ENCODE peak calls at places on chromosomes 13 and 19, in seven cellular contexts. One of them, this sample, is unnamed.

GRCh38 chr13:19864339-19865309 is 1.2 kb upstream of the ZMYM5 start:
- DNase-seq in fibroblast of lung: peak
- DNase-seq in GM06990: no peak
- DNase-seq in Caco-2: peak
- DNase-seq in HCT116: no peak
- DNase-seq in endodermal cell: peak
- DNase-seq in tibial artery: peak
- DNase-seq in this sample: no peak

GRCh38 chr19:2923510-2923909 is 21.3 kb downstream of the ZNF77 start:
- DNase-seq in GM06990: no peak
- DNase-seq in Caco-2: no peak
- DNase-seq in endodermal cell: no peak
- DNase-seq in tibial artery: no peak
- DNase-seq in HCT116: no peak
- DNase-seq in fibroblast of lung: peak
- DNase-seq in this sample: no peak

GRCh38 chr19:54532528-54532927 is 29.9 kb downstream of the LAIR2 start:
- DNase-seq in GM06990: peak
- DNase-seq in tibial artery: no peak
- DNase-seq in fibroblast of lung: no peak
- DNase-seq in Caco-2: no peak
- DNase-seq in HCT116: no peak
- DNase-seq in endodermal cell: no peak
- DNase-seq in this sample: no peak

GRCh38 chr13:21541980-21542379 is 62.0 kb downstream of the MICU2 start:
- DNase-seq in endodermal cell: no peak
- DNase-seq in GM06990: no peak
- DNase-seq in fibroblast of lung: no peak
- DNase-seq in HCT116: no peak
- DNase-seq in Caco-2: no peak
- DNase-seq in tibial artery: no peak
- DNase-seq in this sample: no peak

GRCh38 chr13:109156181-109156935 is 526.9 kb downstream of the MYO16 start:
- DNase-seq in endodermal cell: no peak
- DNase-seq in GM06990: no peak
- DNase-seq in tibial artery: no peak
- DNase-seq in Caco-2: no peak
- DNase-seq in HCT116: no peak
- DNase-seq in fibroblast of lung: peak
- DNase-seq in this sample: no peak

GRCh38 chr19:55080121-55080914 is 4.6 kb downstream of the EPS8L1 start:
- DNase-seq in fibroblast of lung: peak
- DNase-seq in tibial artery: no peak
- DNase-seq in HCT116: peak
- DNase-seq in endodermal cell: peak
- DNase-seq in Caco-2: peak
- DNase-seq in GM06990: peak
- DNase-seq in this sample: peak

GRCh38 chr13:76808927-76809326 is 77.3 kb downstream of the KCTD12 start:
- DNase-seq in tibial artery: no peak
- DNase-seq in Caco-2: no peak
- DNase-seq in fibroblast of lung: no peak
- DNase-seq in endodermal cell: no peak
- DNase-seq in GM06990: no peak
- DNase-seq in HCT116: no peak
- DNase-seq in this sample: no peak

GRCh38 chr13:95180513-95181245 is 120.6 kb downstream of the ABCC4 start:
- DNase-seq in GM06990: no peak
- DNase-seq in Caco-2: no peak
- DNase-seq in fibroblast of lung: no peak
- DNase-seq in HCT116: no peak
- DNase-seq in endodermal cell: no peak
- DNase-seq in tibial artery: no peak
- DNase-seq in this sample: no peak

GRCh38 chr13:79290595-79291244 is 115.3 kb downstream of the RBM26 start:
- DNase-seq in GM06990: no peak
- DNase-seq in fibroblast of lung: no peak
- DNase-seq in tibial artery: no peak
- DNase-seq in endodermal cell: no peak
- DNase-seq in HCT116: no peak
- DNase-seq in Caco-2: no peak
- DNase-seq in this sample: no peak

GRCh38 chr13:31236211-31236786 is 36.5 kb downstream of the B3GLCT start:
- DNase-seq in fibroblast of lung: peak
- DNase-seq in GM06990: no peak
- DNase-seq in HCT116: peak
- DNase-seq in tibial artery: no peak
- DNase-seq in endodermal cell: no peak
- DNase-seq in Caco-2: peak
- DNase-seq in this sample: peak

GRCh38 chr13:37870895-37871550 is 1.5 kb upstream of the TRPC4 start:
- DNase-seq in endodermal cell: peak
- DNase-seq in GM06990: no peak
- DNase-seq in Caco-2: no peak
- DNase-seq in HCT116: no peak
- DNase-seq in tibial artery: no peak
- DNase-seq in fibroblast of lung: peak
- DNase-seq in this sample: no peak

GRCh38 chr19:57905258-57905657 is 11.1 kb downstream of the ZNF417 start:
- DNase-seq in HCT116: no peak
- DNase-seq in GM06990: no peak
- DNase-seq in tibial artery: no peak
- DNase-seq in fibroblast of lung: no peak
- DNase-seq in endodermal cell: no peak
- DNase-seq in Caco-2: no peak
- DNase-seq in this sample: no peak

GRCh38 chr19:18291590-18292459 is 10.4 kb upstream of the JUND start:
- DNase-seq in Caco-2: peak
- DNase-seq in HCT116: no peak
- DNase-seq in fibroblast of lung: peak
- DNase-seq in tibial artery: peak
- DNase-seq in GM06990: peak
- DNase-seq in endodermal cell: peak
- DNase-seq in this sample: peak

GRCh38 chr13:44197791-44198770 is 175.5 kb upstream of the SERP2 start:
- DNase-seq in HCT116: no peak
- DNase-seq in Caco-2: no peak
- DNase-seq in endodermal cell: no peak
- DNase-seq in GM06990: peak
- DNase-seq in fibroblast of lung: peak
- DNase-seq in tibial artery: no peak
- DNase-seq in this sample: no peak

GRCh38 chr19:1811942-1812425 is at the start of gene ATP8B3:
- DNase-seq in tibial artery: no peak
- DNase-seq in Caco-2: no peak
- DNase-seq in fibroblast of lung: no peak
- DNase-seq in GM06990: no peak
- DNase-seq in endodermal cell: no peak
- DNase-seq in HCT116: no peak
- DNase-seq in this sample: no peak

GRCh38 chr19:3513198-3514140 is 7.4 kb downstream of the FZR1 start:
- DNase-seq in HCT116: no peak
- DNase-seq in Caco-2: no peak
- DNase-seq in GM06990: no peak
- DNase-seq in endodermal cell: no peak
- DNase-seq in tibial artery: no peak
- DNase-seq in fibroblast of lung: no peak
- DNase-seq in this sample: no peak

GRCh38 chr19:32363175-32363574 is 17.8 kb downstream of the ZNF507 start:
- DNase-seq in HCT116: no peak
- DNase-seq in GM06990: no peak
- DNase-seq in endodermal cell: no peak
- DNase-seq in Caco-2: peak
- DNase-seq in fibroblast of lung: no peak
- DNase-seq in tibial artery: no peak
- DNase-seq in this sample: no peak

GRCh38 chr19:30167976-30168635 is 204.1 kb upstream of the ZNF536 start:
- DNase-seq in HCT116: no peak
- DNase-seq in GM06990: no peak
- DNase-seq in Caco-2: no peak
- DNase-seq in fibroblast of lung: no peak
- DNase-seq in tibial artery: no peak
- DNase-seq in endodermal cell: no peak
- DNase-seq in this sample: no peak

GRCh38 chr19:33040994-33041827 is 23.5 kb downstream of the RHPN2 start:
- DNase-seq in endodermal cell: no peak
- DNase-seq in GM06990: no peak
- DNase-seq in tibial artery: no peak
- DNase-seq in Caco-2: peak
- DNase-seq in fibroblast of lung: peak
- DNase-seq in HCT116: peak
- DNase-seq in this sample: no peak

GRCh38 chr13:34165158-34165557 is 347.2 kb downstream of the RFC3 start:
- DNase-seq in tibial artery: no peak
- DNase-seq in GM06990: no peak
- DNase-seq in HCT116: no peak
- DNase-seq in Caco-2: no peak
- DNase-seq in endodermal cell: no peak
- DNase-seq in fibroblast of lung: no peak
- DNase-seq in this sample: no peak

GRCh38 chr13:99322297-99323103 is 15.3 kb upstream of the GPR183 start:
- DNase-seq in tibial artery: no peak
- DNase-seq in GM06990: peak
- DNase-seq in endodermal cell: no peak
- DNase-seq in HCT116: no peak
- DNase-seq in Caco-2: no peak
- DNase-seq in fibroblast of lung: peak
- DNase-seq in this sample: no peak

GRCh38 chr13:112697756-112698655 is 8.2 kb downstream of the ATP11A start:
- DNase-seq in endodermal cell: peak
- DNase-seq in fibroblast of lung: no peak
- DNase-seq in tibial artery: peak
- DNase-seq in GM06990: no peak
- DNase-seq in Caco-2: no peak
- DNase-seq in HCT116: no peak
- DNase-seq in this sample: no peak

GRCh38 chr19:36256064-36256463 is 41.2 kb downstream of the ZNF146 start:
- DNase-seq in Caco-2: no peak
- DNase-seq in endodermal cell: no peak
- DNase-seq in fibroblast of lung: no peak
- DNase-seq in HCT116: no peak
- DNase-seq in GM06990: no peak
- DNase-seq in tibial artery: no peak
- DNase-seq in this sample: no peak

GRCh38 chr19:36256853-36257511 is 42.1 kb downstream of the ZNF146 start:
- DNase-seq in GM06990: no peak
- DNase-seq in Caco-2: no peak
- DNase-seq in fibroblast of lung: no peak
- DNase-seq in tibial artery: no peak
- DNase-seq in HCT116: no peak
- DNase-seq in endodermal cell: no peak
- DNase-seq in this sample: no peak

GRCh38 chr19:36259211-36259610 is 44.3 kb downstream of the ZNF146 start:
- DNase-seq in Caco-2: no peak
- DNase-seq in HCT116: no peak
- DNase-seq in fibroblast of lung: no peak
- DNase-seq in endodermal cell: no peak
- DNase-seq in tibial artery: no peak
- DNase-seq in GM06990: no peak
- DNase-seq in this sample: no peak

GRCh38 chr19:36258028-36258875 is 43.3 kb downstream of the ZNF146 start:
- DNase-seq in Caco-2: no peak
- DNase-seq in HCT116: no peak
- DNase-seq in endodermal cell: no peak
- DNase-seq in tibial artery: no peak
- DNase-seq in fibroblast of lung: no peak
- DNase-seq in GM06990: no peak
- DNase-seq in this sample: no peak

GRCh38 chr19:36257512-36257876 is 42.6 kb downstream of the ZNF146 start:
- DNase-seq in GM06990: no peak
- DNase-seq in Caco-2: no peak
- DNase-seq in HCT116: no peak
- DNase-seq in fibroblast of lung: no peak
- DNase-seq in endodermal cell: no peak
- DNase-seq in tibial artery: no peak
- DNase-seq in this sample: no peak
- H3K4me3 ChIP-seq in GM06990: no peak
- H3K4me3 ChIP-seq in Caco-2: no peak
- H3K4me3 ChIP-seq in HCT116: no peak
- H3K4me3 ChIP-seq in fibroblast of lung: no peak
- H3K4me3 ChIP-seq in endodermal cell: peak
- H3K4me3 ChIP-seq in tibial artery: peak
- H3K4me3 ChIP-seq in this sample: no peak

GRCh38 chr13:48110930-48111721 is 16.2 kb upstream of the MED4 start:
- DNase-seq in fibroblast of lung: peak
- DNase-seq in GM06990: no peak
- DNase-seq in HCT116: no peak
- DNase-seq in tibial artery: no peak
- DNase-seq in Caco-2: no peak
- DNase-seq in endodermal cell: no peak
- DNase-seq in this sample: no peak
- H3K4me3 ChIP-seq in fibroblast of lung: no peak
- H3K4me3 ChIP-seq in GM06990: no peak
- H3K4me3 ChIP-seq in HCT116: no peak
- H3K4me3 ChIP-seq in tibial artery: no peak
- H3K4me3 ChIP-seq in Caco-2: no peak
- H3K4me3 ChIP-seq in endodermal cell: no peak
- H3K4me3 ChIP-seq in this sample: no peak

GRCh38 chr13:105139048-105139379 is 1396.4 kb downstream of the EFNB2 start:
- DNase-seq in HCT116: no peak
- DNase-seq in endodermal cell: no peak
- DNase-seq in fibroblast of lung: no peak
- DNase-seq in Caco-2: no peak
- DNase-seq in tibial artery: no peak
- DNase-seq in GM06990: no peak
- DNase-seq in this sample: no peak
- H3K4me3 ChIP-seq in HCT116: peak
- H3K4me3 ChIP-seq in endodermal cell: no peak
- H3K4me3 ChIP-seq in fibroblast of lung: peak
- H3K4me3 ChIP-seq in Caco-2: no peak
- H3K4me3 ChIP-seq in tibial artery: no peak
- H3K4me3 ChIP-seq in GM06990: peak
- H3K4me3 ChIP-seq in this sample: no peak

GRCh38 chr19:56297010-56297409 is 17.6 kb downstream of the ZSCAN5A start:
- DNase-seq in fibroblast of lung: no peak
- DNase-seq in tibial artery: no peak
- DNase-seq in endodermal cell: no peak
- DNase-seq in GM06990: no peak
- DNase-seq in Caco-2: no peak
- DNase-seq in HCT116: no peak
- DNase-seq in this sample: no peak

GRCh38 chr19:56291857-56292256 is 19.3 kb downstream of the EDDM13 start:
- DNase-seq in endodermal cell: no peak
- DNase-seq in GM06990: no peak
- DNase-seq in Caco-2: no peak
- DNase-seq in HCT116: no peak
- DNase-seq in fibroblast of lung: no peak
- DNase-seq in tibial artery: no peak
- DNase-seq in this sample: no peak

GRCh38 chr19:56294557-56294956 is 20.1 kb downstream of the ZSCAN5A start:
- DNase-seq in fibroblast of lung: peak
- DNase-seq in tibial artery: no peak
- DNase-seq in GM06990: no peak
- DNase-seq in HCT116: no peak
- DNase-seq in endodermal cell: no peak
- DNase-seq in Caco-2: no peak
- DNase-seq in this sample: peak

GRCh38 chr19:56299688-56300087 is 15.0 kb downstream of the ZSCAN5A start:
- DNase-seq in Caco-2: no peak
- DNase-seq in GM06990: no peak
- DNase-seq in fibroblast of lung: no peak
- DNase-seq in HCT116: no peak
- DNase-seq in endodermal cell: no peak
- DNase-seq in tibial artery: no peak
- DNase-seq in this sample: no peak

GRCh38 chr19:56295531-56296455 is 18.8 kb downstream of the ZSCAN5A start:
- DNase-seq in GM06990: no peak
- DNase-seq in endodermal cell: no peak
- DNase-seq in HCT116: no peak
- DNase-seq in tibial artery: no peak
- DNase-seq in Caco-2: no peak
- DNase-seq in fibroblast of lung: no peak
- DNase-seq in this sample: no peak
- H3K4me3 ChIP-seq in GM06990: no peak
- H3K4me3 ChIP-seq in endodermal cell: no peak
- H3K4me3 ChIP-seq in HCT116: no peak
- H3K4me3 ChIP-seq in tibial artery: no peak
- H3K4me3 ChIP-seq in Caco-2: no peak
- H3K4me3 ChIP-seq in fibroblast of lung: no peak
- H3K4me3 ChIP-seq in this sample: no peak